ENCODE peak calls at places on chromosomes 12 and 14, in five cellular contexts. E is K562, O is A549, J is HepG2, S is GM12878. W is an unnamed sample. For H3K4me1, the result is how much of the 10 kb centered on the place peaks cover.

GRCh38 chr14:71206766-71207371 is 299.6 kb downstream of the PCNX1 start:
- DNase-seq in E (no peak), O (peak), J (no peak), S (no peak), W (peak)

GRCh38 chr14:78319826-78320635 is 149.9 kb downstream of the NRXN3 start:
- DNase-seq in E (peak), O (no peak), J (no peak), S (no peak), W (no peak)

GRCh38 chr12:119157528-119157927 is 21.2 kb upstream of the HSPB8 start:
- DNase-seq in E (no peak), O (no peak), J (no peak), S (no peak), W (no peak)

GRCh38 chr12:108457006-108457733 is 57.9 kb upstream of the FICD start:
- DNase-seq in E (peak), O (peak), J (peak), S (peak), W (peak)

GRCh38 chr12:42281281-42281680 is 43.2 kb upstream of the YAF2 start:
- DNase-seq in E (no peak), O (no peak), J (peak), S (no peak), W (no peak)

GRCh38 chr12:101854747-101855146 is 22.6 kb upstream of the DRAM1 start:
- DNase-seq in E (no peak), O (no peak), J (no peak), S (no peak), W (no peak)

GRCh38 chr14:53509227-53509822 is 356.2 kb upstream of the DDHD1 start:
- DNase-seq in E (no peak), O (no peak), J (no peak), S (no peak), W (no peak)

GRCh38 chr12:118377891-118378470 is 1.6 kb downstream of the SUDS3 start:
- DNase-seq in E (peak), O (peak), J (peak), S (no peak), W (peak)

GRCh38 chr12:11719678-11720099 is 70.2 kb downstream of the ETV6 start:
- DNase-seq in E (no peak), O (no peak), J (no peak), S (no peak), W (peak)

GRCh38 chr12:124640096-124640495 is 72.7 kb upstream of the NCOR2 start:
- DNase-seq in E (no peak), O (no peak), J (no peak), S (no peak), W (peak)

GRCh38 chr12:57019983-57020719 is 3.8 kb upstream of the TAC3 start:
- DNase-seq in E (no peak), O (no peak), J (no peak), S (no peak), W (no peak)

GRCh38 chr12:57226588-57227314 is 2.8 kb upstream of the SHMT2 start:
- DNase-seq in E (peak), O (no peak), J (no peak), S (no peak), W (no peak)

GRCh38 chr14:32342151-32342853 is 13.2 kb downstream of the AKAP6 start:
- DNase-seq in E (no peak), O (no peak), J (no peak), S (no peak), W (no peak)

GRCh38 chr12:33605776-33606175 is 166.2 kb upstream of the SYT10 start:
- DNase-seq in E (peak), O (peak), J (peak), S (no peak), W (no peak)

GRCh38 chr14:102418853-102419240 is 56.1 kb downstream of the TECPR2 start:
- DNase-seq in E (no peak), O (no peak), J (no peak), S (no peak), W (no peak)

GRCh38 chr12:132109741-132110140 is 34.4 kb downstream of the DDX51 start:
- DNase-seq in E (no peak), O (no peak), J (no peak), S (no peak), W (peak)

GRCh38 chr14:80304125-80304766 is 92.9 kb upstream of the DIO2 start:
- DNase-seq in E (no peak), O (no peak), J (no peak), S (no peak), W (no peak)

GRCh38 chr14:92247347-92247746 is 75.6 kb upstream of the SLC24A4 start:
- DNase-seq in E (no peak), O (no peak), J (no peak), S (no peak), W (no peak)

GRCh38 chr12:124379938-124380754 is 85.3 kb downstream of the RFLNA start:
- DNase-seq in E (no peak), O (peak), J (no peak), S (no peak), W (peak)

GRCh38 chr14:67396381-67396965 is 15.5 kb downstream of the PLEK2 start:
- DNase-seq in E (no peak), O (no peak), J (no peak), S (no peak), W (no peak)

GRCh38 chr12:90091809-90092208 is 383.2 kb upstream of the ATP2B1 start:
- DNase-seq in E (no peak), O (no peak), J (no peak), S (no peak), W (no peak)

GRCh38 chr12:108728820-108729611 is 2.3 kb downstream of the CORO1C start:
- DNase-seq in E (no peak), O (no peak), J (no peak), S (no peak), W (peak)

GRCh38 chr14:30214456-30215090 is 286.9 kb upstream of the PRKD1 start:
- DNase-seq in E (peak), O (peak), J (peak), S (peak), W (peak)

GRCh38 chr12:95083938-95084337 is 10.5 kb upstream of the NR2C1 start:
- DNase-seq in E (no peak), O (no peak), J (no peak), S (no peak), W (peak)

GRCh38 chr14:99212646-99213045 is 59.4 kb downstream of the BCL11B start:
- DNase-seq in E (no peak), O (no peak), J (no peak), S (no peak), W (no peak)

GRCh38 chr14:93331375-93332031 is 1.3 kb downstream of the BTBD7 start:
- DNase-seq in E (no peak), O (no peak), J (no peak), S (no peak), W (peak)

GRCh38 chr14:93994919-93995682 is 2.0 kb upstream of the CCDC197 start:
- DNase-seq in E (no peak), O (peak), J (no peak), S (no peak), W (no peak)

GRCh38 chr12:100794441-100795192 is at the start of gene ANO4:
- DNase-seq in E (no peak), O (no peak), J (no peak), S (no peak), W (no peak)

GRCh38 chr12:40552868-40553267 is 139.4 kb upstream of the CNTN1 start:
- DNase-seq in E (no peak), O (no peak), J (no peak), S (no peak), W (no peak)

GRCh38 chr12:70240677-70241076 is 2.6 kb upstream of the CNOT2 start:
- DNase-seq in E (no peak), O (no peak), J (no peak), S (no peak), W (no peak)

GRCh38 chr12:48977290-48978281 is 536 bp upstream of the WNT1 start:
- DNase-seq in E (peak), O (peak), J (peak), S (no peak), W (no peak)

GRCh38 chr14:70664698-70665447 is 23.2 kb downstream of the TTC9 start:
- DNase-seq in E (no peak), O (no peak), J (no peak), S (no peak), W (no peak)

GRCh38 chr14:30296956-30297405 is 262.0 kb upstream of the G2E3 start:
- DNase-seq in E (peak), O (no peak), J (no peak), S (no peak), W (no peak)

GRCh38 chr12:54306925-54307731 is 6.3 kb upstream of the NFE2 start:
- DNase-seq in E (peak), O (peak), J (peak), S (no peak), W (no peak)

GRCh38 chr12:29611906-29612305 is 114.4 kb upstream of the OVCH1 start:
- DNase-seq in E (no peak), O (no peak), J (no peak), S (no peak), W (no peak)

GRCh38 chr14:40213701-40214100 is 781.5 kb upstream of the FBXO33 start:
- DNase-seq in E (no peak), O (no peak), J (no peak), S (no peak), W (no peak)

GRCh38 chr12:99413751-99414150 is 233.8 kb upstream of the GARIN6 start:
- DNase-seq in E (no peak), O (no peak), J (no peak), S (no peak), W (no peak)

GRCh38 chr14:81312289-81312876 is 87.7 kb downstream of the STON2 start:
- DNase-seq in E (no peak), O (no peak), J (no peak), S (no peak), W (no peak)

GRCh38 chr14:81314443-81315175 is 85.5 kb downstream of the STON2 start:
- DNase-seq in E (no peak), O (no peak), J (no peak), S (no peak), W (no peak)

GRCh38 chr14:81313775-81314429 is 86.2 kb downstream of the STON2 start:
- DNase-seq in E (no peak), O (no peak), J (no peak), S (no peak), W (no peak)

GRCh38 chr14:81311816-81312215 is 88.3 kb downstream of the STON2 start:
- DNase-seq in E (no peak), O (no peak), J (no peak), S (no peak), W (no peak)

GRCh38 chr14:81313200-81313599 is 86.9 kb downstream of the STON2 start:
- DNase-seq in E (no peak), O (no peak), J (no peak), S (no peak), W (no peak)
- H3K4me1 ChIP-seq in E (under half), O (under half), J (under half), S (under half), W (under half)

GRCh38 chr12:3003593-3003992 is 44.4 kb downstream of the TEAD4 start:
- DNase-seq in E (no peak), O (no peak), J (no peak), S (no peak), W (no peak)
- TF ChIP-seq MYC in E (no peak), O (no peak), J (no peak), S (no peak), W (no peak)

GRCh38 chr14:75142494-75142893 is 15.6 kb upstream of the NEK9 start:
- DNase-seq in E (no peak), O (no peak), J (no peak), S (no peak), W (no peak)
- H3K4me1 ChIP-seq in E (under half), O (under half), J (under half), S (under half), W (under half)

DNA sequence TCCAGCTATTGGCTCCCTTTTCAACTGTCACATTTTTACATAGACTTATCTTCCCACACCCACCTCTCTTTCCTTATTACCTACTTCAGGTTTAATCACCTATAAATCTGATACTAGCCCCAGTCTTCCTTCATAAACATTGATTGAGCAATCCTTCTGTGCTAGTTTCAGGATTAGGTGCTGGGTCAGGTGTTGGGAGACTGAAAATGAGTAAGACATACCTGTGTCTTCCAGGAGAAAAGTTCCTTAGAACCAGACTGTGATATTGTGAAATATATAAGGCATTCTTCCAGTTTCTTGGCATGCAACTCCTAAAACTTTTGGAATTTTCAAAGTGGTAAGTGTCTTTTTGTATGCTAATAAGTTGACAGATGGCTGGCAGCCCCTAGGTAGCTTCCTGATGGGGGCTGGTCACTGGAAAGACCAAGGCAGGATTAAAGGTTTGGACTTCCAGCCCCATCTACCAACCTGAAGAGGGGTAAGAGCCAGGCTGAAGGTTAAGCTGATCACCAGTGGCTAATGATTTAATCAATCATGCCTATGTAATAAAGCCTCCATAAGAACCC is 4.6 kb downstream of the ANO6 start:
- DNase-seq in E (no peak), O (no peak), J (no peak), S (no peak), W (no peak)
- TF ChIP-seq MYC in E (no peak), O (no peak), J (no peak), S (no peak), W (no peak)

DNA sequence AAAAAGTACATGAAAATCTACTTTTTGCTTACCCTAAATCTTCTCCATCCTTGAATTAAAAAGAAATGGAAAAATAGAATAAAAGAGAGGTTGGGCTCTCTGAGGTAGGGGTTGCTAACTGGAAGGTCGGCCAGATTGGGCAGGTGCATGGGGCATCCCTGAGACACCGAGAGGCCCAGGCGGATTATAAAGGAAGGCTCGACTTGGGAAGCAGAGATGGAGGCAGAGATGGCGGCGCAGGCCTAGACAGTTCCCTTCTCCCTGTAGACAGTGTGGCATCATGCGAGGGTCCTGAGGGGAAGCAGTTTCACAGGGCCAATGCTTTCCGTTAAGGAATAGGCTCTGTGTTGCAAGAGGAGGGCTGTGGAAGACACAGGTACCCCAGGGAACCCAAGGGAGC is 3.7 kb upstream of the KRT74 start:
- DNase-seq in E (no peak), O (no peak), J (no peak), S (no peak), W (no peak)
- H3K4me1 ChIP-seq in E (under half), O (under half), J (under half), S (under half), W (under half)

GRCh38 chr12:68319988-68320623 is 12.1 kb downstream of the MDM1 start:
- DNase-seq in E (peak), O (no peak), J (no peak), S (no peak), W (no peak)
- TF ChIP-seq MYC in E (no peak), O (no peak), J (no peak), S (no peak), W (no peak)

DNA sequence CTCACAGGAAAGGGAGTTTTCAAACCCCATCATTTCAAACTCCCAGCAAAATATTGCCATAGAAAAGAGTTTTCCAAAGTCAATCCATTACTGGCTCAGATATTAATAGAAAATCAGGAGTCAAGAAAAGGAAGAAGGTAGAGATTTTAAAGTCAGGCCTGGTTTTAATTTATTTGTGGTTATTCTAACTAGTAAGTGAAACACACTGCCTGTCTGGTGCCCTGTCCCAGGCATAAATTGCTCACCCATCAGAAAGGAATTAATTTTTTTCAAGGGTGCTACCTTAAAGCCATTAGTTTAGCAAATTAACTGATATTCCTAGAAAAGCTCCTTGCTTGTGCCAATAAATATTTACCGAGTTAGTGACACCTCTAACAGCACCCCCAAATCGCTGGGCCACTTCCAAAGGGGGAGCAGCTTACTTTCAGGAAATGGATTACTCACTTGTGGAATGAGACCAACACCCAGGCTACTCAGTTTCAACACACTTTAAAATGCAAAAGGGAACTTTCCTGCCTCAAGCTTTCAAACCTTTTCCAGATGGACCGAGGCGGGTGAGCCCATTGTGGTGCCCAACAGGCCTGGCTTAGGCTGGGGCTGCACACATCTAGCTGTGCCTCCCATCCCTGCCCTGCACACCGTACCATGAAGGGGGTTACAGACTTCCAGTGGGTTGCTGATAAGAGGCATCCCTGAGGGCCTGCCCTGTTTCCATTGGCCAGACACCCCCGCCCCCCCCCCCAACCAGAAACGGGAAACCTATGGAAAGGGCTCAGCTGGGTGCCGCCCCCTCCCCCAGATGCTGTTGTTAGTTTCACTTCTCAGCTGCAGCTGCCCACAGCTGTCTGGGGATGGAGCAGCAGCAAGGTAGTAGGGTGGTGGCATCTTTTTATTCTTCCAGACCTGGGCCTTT is 117.2 kb downstream of the SAMD4A start:
- DNase-seq in E (no peak), O (no peak), J (no peak), S (no peak), W (peak)
- H3K4me1 ChIP-seq in E (under half), O (under half), J (under half), S (under half), W (half or more)

GRCh38 chr14:69611264-69612013 is at the start of gene SUSD6:
- DNase-seq in E (peak), O (peak), J (peak), S (no peak), W (peak)
- TF ChIP-seq MYC in E (no peak), O (no peak), J (no peak), S (no peak), W (no peak)

DNA sequence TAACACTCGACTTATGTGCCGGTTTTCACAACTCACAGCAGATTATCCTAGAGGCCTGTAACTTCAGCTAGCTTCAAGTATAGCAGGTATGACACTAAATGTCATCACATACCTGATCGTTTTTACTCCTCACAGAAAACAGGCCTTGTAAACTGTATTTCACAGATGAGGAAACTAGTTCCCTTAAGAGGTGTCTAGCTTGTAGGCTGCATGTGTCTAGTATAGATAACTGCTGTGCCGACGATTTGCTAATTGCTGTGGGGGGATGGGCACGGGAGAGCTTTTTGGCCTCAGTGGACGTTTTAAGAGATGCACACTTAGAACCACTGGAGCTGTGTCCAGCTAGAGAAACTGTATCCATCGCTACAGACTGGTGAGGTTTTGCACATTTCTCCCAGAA is 78.8 kb downstream of the PAPOLA start:
- DNase-seq in E (peak), O (no peak), J (no peak), S (no peak), W (no peak)
- H3K4me1 ChIP-seq in E (under half), O (under half), J (under half), S (under half), W (under half)

GRCh38 chr14:38794674-38795073 is 308.4 kb downstream of the SEC23A start:
- DNase-seq in E (no peak), O (no peak), J (no peak), S (no peak), W (no peak)
- TF ChIP-seq MYC in E (no peak), O (no peak), J (no peak), S (no peak), W (no peak)

W was measured in endothelial cell of umbilical vein.